ENCODE peak calls at places on chromosomes 2 and 18, in eight cellular contexts. F, V, N, T, X, A, C and H are unnamed samples.

GRCh38 chr2:138030459-138030858 is 66.2 kb downstream of the HNMT start:
- DNase-seq in X (no peak), C (no peak), V (no peak), F (no peak), A (no peak), N (no peak), T (no peak), H (no peak)

GRCh38 chr2:14944562-14945346 is 312.2 kb downstream of the LRATD1 start:
- DNase-seq in C (no peak), N (peak; percentile 8), V (no peak), T (peak; percentile 29), A (peak; percentile 58), F (no peak), X (no peak), H (no peak)

GRCh38 chr2:215696998-215697397 is 261.1 kb upstream of the FN1 start:
- DNase-seq in F (no peak), T (no peak), A (no peak), C (no peak), X (no peak), V (no peak), N (no peak), H (no peak)

GRCh38 chr2:44233450-44234128 is 41.7 kb upstream of the SLC3A1 start:
- DNase-seq in A (peak; percentile 79), F (no peak), V (no peak), N (peak; percentile 75), C (no peak), T (no peak), X (no peak), H (no peak)

GRCh38 chr2:85766214-85766613 is 12.4 kb downstream of the ATOH8 start:
- DNase-seq in N (no peak), F (no peak), C (no peak), T (no peak), V (no peak), A (no peak), X (no peak), H (no peak)

GRCh38 chr2:85737481-85737880 is 16.3 kb upstream of the ATOH8 start:
- DNase-seq in V (peak; percentile 96), A (peak; percentile 63), X (peak; percentile 59), T (no peak), N (no peak), C (peak; percentile 68), F (no peak), H (no peak)

GRCh38 chr2:12923907-12924610 is 207.3 kb downstream of the TRIB2 start:
- DNase-seq in V (no peak), N (no peak), A (no peak), C (no peak), F (no peak), T (no peak), X (no peak), H (no peak)

GRCh38 chr2:191333911-191334357 is 88.7 kb downstream of the MYO1B start:
- DNase-seq in N (no peak), C (no peak), A (no peak), V (no peak), F (no peak), T (no peak), X (no peak), H (no peak)

GRCh38 chr2:233389601-233390125 is 35.4 kb downstream of the DGKD start:
- DNase-seq in X (no peak), F (no peak), N (no peak), V (no peak), C (no peak), A (no peak), T (no peak), H (no peak)

GRCh38 chr18:50051288-50051687 is 143.7 kb downstream of the MYO5B start:
- DNase-seq in T (no peak), F (no peak), X (no peak), A (peak; percentile 25), N (no peak), C (no peak), V (no peak), H (no peak)

GRCh38 chr2:207987025-207987716 is 38.2 kb downstream of the PLEKHM3 start:
- DNase-seq in X (no peak), A (no peak), F (no peak), V (no peak), T (no peak), C (no peak), N (no peak), H (no peak)

GRCh38 chr2:166539340-166540162 is 45.5 kb upstream of the SCN7A start:
- DNase-seq in N (peak; percentile 35), X (no peak), V (no peak), T (peak; percentile 51), F (no peak), A (peak; percentile 64), C (no peak), H (no peak)

GRCh38 chr2:179165356-179166000 is 99.2 kb downstream of the SESTD1 start:
- DNase-seq in X (no peak), A (no peak), T (no peak), F (no peak), C (no peak), N (no peak), V (no peak), H (no peak)

GRCh38 chr2:80311304-80311703 is 6.8 kb upstream of the LRRTM1 start:
- DNase-seq in F (no peak), N (no peak), X (no peak), T (no peak), A (no peak), V (no peak), C (no peak), H (no peak)

GRCh38 chr2:36380624-36381481 is 25.3 kb downstream of the CRIM1 start:
- DNase-seq in F (no peak), N (no peak), T (no peak), X (no peak), V (no peak), A (peak; percentile 99), C (peak; percentile 65), H (peak; percentile 79)

GRCh38 chr2:112483047-112483473 is 1.1 kb downstream of the TTL start:
- DNase-seq in V (no peak), X (no peak), C (no peak), F (no peak), T (no peak), A (peak; percentile 76), N (no peak), H (no peak)

GRCh38 chr2:208722737-208723136 is 316.1 kb downstream of the PTH2R start:
- DNase-seq in T (no peak), V (no peak), F (no peak), X (no peak), N (no peak), A (no peak), C (no peak), H (no peak)

GRCh38 chr2:42844901-42845685 is 52.7 kb upstream of the HAAO start:
- DNase-seq in C (peak; percentile 31), F (no peak), V (peak; percentile 89), A (no peak), X (no peak), N (no peak), T (no peak), H (peak; percentile 37)

GRCh38 chr2:16100006-16100405 is 159.7 kb downstream of the MYCN start:
- DNase-seq in C (no peak), X (no peak), N (no peak), V (no peak), F (no peak), T (no peak), A (peak; percentile 26), H (no peak)

GRCh38 chr2:44779793-44780192 is 161.7 kb upstream of the SIX3 start:
- DNase-seq in A (no peak), V (no peak), C (no peak), F (no peak), T (no peak), X (no peak), N (no peak), H (no peak)

GRCh38 chr18:13612111-13612997 is 114.0 kb downstream of the FAM210A start:
- DNase-seq in N (no peak), T (no peak), V (peak; percentile 57), F (no peak), C (peak; percentile 69), A (no peak), X (peak; percentile 44), H (peak; percentile 88)

GRCh38 chr2:239830066-239830717 is 194.9 kb downstream of the NDUFA10 start:
- DNase-seq in C (no peak), F (no peak), V (peak; percentile 50), N (no peak), A (no peak), X (peak; percentile 24), T (no peak), H (peak; percentile 69)
- H3K9me3 ChIP-seq in C (no peaks in the 10 kb centered on the region), F (no peaks in the 10 kb centered on the region), V (no peaks in the 10 kb centered on the region), N (no peaks in the 10 kb centered on the region), A (no peaks in the 10 kb centered on the region), X (no peaks in the 10 kb centered on the region), T (no peaks in the 10 kb centered on the region), H (no peaks in the 10 kb centered on the region)

GRCh38 chr2:203743441-203743932 is 37.0 kb downstream of the CD28 start:
- DNase-seq in A (no peak), N (no peak), T (no peak), X (no peak), V (no peak), F (no peak), C (no peak), H (no peak)
- TF ChIP-seq POLR2AphosphoS5 in A (no peak), N (no peak), T (no peak), X (no peak), V (no peak), F (peak; percentile 22), C (no peak), H (no peak)

DNA sequence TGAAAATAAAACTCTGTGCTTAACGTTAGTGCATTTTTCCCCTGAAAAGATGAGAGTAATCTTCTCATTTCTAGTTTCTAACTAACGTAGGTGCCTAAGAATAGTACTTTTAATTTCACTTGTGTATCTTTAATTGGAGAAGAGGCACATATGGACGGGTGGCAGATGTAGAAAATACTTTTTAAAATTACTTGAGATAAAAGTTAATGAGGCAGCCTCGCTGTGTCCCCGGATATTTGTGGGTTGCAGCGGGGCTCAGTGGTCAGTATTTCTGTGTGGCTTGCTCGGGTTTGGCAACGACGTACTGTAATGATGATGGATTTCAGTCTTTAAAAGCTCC is 6.9 kb downstream of the GATA6 start:
- DNase-seq in A (no peak), F (no peak), N (no peak), V (no peak), T (no peak), X (no peak), C (no peak), H (no peak)
- H3K4me3 ChIP-seq in A (no peak overlapping the region), F (no peak overlapping the region), N (peak overlapping the region; percentile 32), V (peak overlapping the region; percentile 29), T (no peak overlapping the region), X (peak overlapping the region; percentile 80), C (peak overlapping the region; percentile 18), H (peak overlapping the region; percentile 13)

GRCh38 chr2:240358080-240358479 is 77.4 kb upstream of the GPC1 start:
- DNase-seq in N (no peak), A (no peak), C (no peak), F (no peak), X (no peak), V (no peak), T (no peak), H (peak; percentile 55)

GRCh38 chr2:240355001-240355891 is 80.2 kb upstream of the GPC1 start:
- DNase-seq in C (no peak), V (no peak), T (no peak), X (no peak), N (no peak), A (no peak), F (no peak), H (no peak)

GRCh38 chr2:240357641-240358012 is 77.8 kb upstream of the GPC1 start:
- DNase-seq in F (no peak), V (no peak), N (no peak), X (no peak), T (no peak), C (no peak), A (no peak), H (no peak)

GRCh38 chr2:240355962-240356361 is 79.5 kb upstream of the GPC1 start:
- DNase-seq in A (no peak), F (no peak), C (no peak), N (no peak), T (no peak), X (no peak), V (no peak), H (no peak)

GRCh38 chr2:240356700-240357640 is 78.5 kb upstream of the GPC1 start:
- DNase-seq in N (no peak), V (peak; percentile 46), X (no peak), F (no peak), A (no peak), T (no peak), C (no peak), H (peak; percentile 66)
- H3K9me3 ChIP-seq in N (peaks cover 6% of the 10 kb centered on the region), V (peaks cover 4% of the 10 kb centered on the region), X (no peaks in the 10 kb centered on the region), F (peaks cover 15% of the 10 kb centered on the region), A (peaks cover 4% of the 10 kb centered on the region), T (no peaks in the 10 kb centered on the region), C (no peaks in the 10 kb centered on the region), H (peaks cover 25% of the 10 kb centered on the region)